ENCODE peak calls at places on chromosomes 16 and 17, in four cellular contexts. G, A, Y and F are unnamed samples.

GRCh38 chr17:60372790-60373483 is 19.0 kb downstream of the USP32 start:
- ATAC-seq in G (peak), A (no peak), Y (peak), F (no peak)

GRCh38 chr17:76905836-76906235 is 37.6 kb downstream of the MGAT5B start:
- ATAC-seq in Y (no peak), G (no peak), A (no peak), F (no peak)

GRCh38 chr16:56384074-56384721 is 41.1 kb downstream of the AMFR start:
- ATAC-seq in G (no peak), A (no peak), Y (no peak), F (no peak)

GRCh38 chr16:70481929-70482536 is 27.6 kb downstream of the FCSK start:
- ATAC-seq in Y (no peak), G (peak), A (no peak), F (no peak)

GRCh38 chr16:67774457-67774853 is 31.9 kb downstream of the RANBP10 start:
- ATAC-seq in Y (no peak), G (peak), A (peak), F (no peak)

GRCh38 chr17:69525920-69526841 is 111.7 kb downstream of the MAP2K6 start:
- ATAC-seq in Y (peak), A (no peak), G (peak), F (peak)

GRCh38 chr17:63178530-63178929 is 212.5 kb downstream of the TANC2 start:
- ATAC-seq in A (no peak), G (no peak), Y (no peak), F (no peak)

GRCh38 chr16:49261930-49262329 is 19.7 kb downstream of the CBLN1 start:
- ATAC-seq in A (peak), G (no peak), Y (no peak), F (no peak)

GRCh38 chr17:78120971-78121800 is 7.4 kb downstream of the TMC6 start:
- ATAC-seq in G (no peak), A (no peak), Y (peak), F (no peak)

GRCh38 chr16:88782454-88783390 is 2.3 kb downstream of the PIEZO1 start:
- ATAC-seq in G (no peak), Y (peak), A (no peak), F (no peak)

GRCh38 chr17:50661795-50662391 is 27.2 kb downstream of the ABCC3 start:
- ATAC-seq in G (peak), A (peak), Y (peak), F (peak)

GRCh38 chr16:70476272-70477020 is 22.1 kb downstream of the FCSK start:
- ATAC-seq in A (no peak), Y (peak), G (no peak), F (no peak)

GRCh38 chr17:75295220-75296158 is 6.3 kb upstream of the SLC25A19 start:
- ATAC-seq in Y (peak), A (peak), G (peak), F (no peak)

GRCh38 chr17:10048951-10049350 is 143.9 kb upstream of the RCVRN start:
- ATAC-seq in Y (no peak), A (no peak), G (no peak), F (peak)

GRCh38 chr17:65559802-65560627 is 1.4 kb downstream of the AXIN2 start:
- ATAC-seq in A (no peak), G (peak), Y (peak), F (no peak)

GRCh38 chr16:69453936-69454335 is 29.5 kb downstream of the CYB5B start:
- ATAC-seq in A (no peak), Y (no peak), G (no peak), F (no peak)

GRCh38 chr16:76784530-76784929 is 406.5 kb upstream of the MON1B start:
- ATAC-seq in Y (peak), G (no peak), A (no peak), F (no peak)

GRCh38 chr17:4204676-4205075 is 59.1 kb downstream of the ANKFY1 start:
- ATAC-seq in G (no peak), Y (no peak), A (no peak), F (peak)

GRCh38 chr17:31424944-31425582 is 33.6 kb downstream of the RAB11FIP4 start:
- ATAC-seq in Y (no peak), G (peak), A (no peak), F (no peak)

GRCh38 chr16:89727406-89728120 is 6.2 kb downstream of the ZNF276 start:
- ATAC-seq in G (no peak), Y (no peak), A (no peak), F (no peak)

GRCh38 chr16:29825145-29826044 is 5.1 kb downstream of the MVP start:
- ATAC-seq in A (no peak), G (peak), Y (peak), F (peak)

GRCh38 chr16:56190903-56191806 is at the start of gene GNAO1:
- ATAC-seq in Y (no peak), G (peak), A (no peak), F (peak)

GRCh38 chr17:74443516-74444296 is 11.8 kb downstream of the GPRC5C start:
- ATAC-seq in A (no peak), Y (no peak), G (no peak), F (peak)

GRCh38 chr17:74340470-74341023 is 14.5 kb downstream of the KIF19 start:
- ATAC-seq in A (no peak), G (peak), Y (peak), F (no peak)

GRCh38 chr16:1510941-1511351 is 17.8 kb downstream of the TELO2 start:
- ATAC-seq in G (peak), A (no peak), Y (no peak), F (no peak)

GRCh38 chr17:51439395-51440229 is 179.3 kb downstream of the UTP18 start:
- ATAC-seq in G (no peak), Y (no peak), A (no peak), F (peak)

GRCh38 chr16:50267651-50268050 is 1.3 kb downstream of the ADCY7 start:
- ATAC-seq in Y (no peak), G (no peak), A (no peak), F (no peak)

GRCh38 chr16:17305694-17306093 is 165.1 kb downstream of the XYLT1 start:
- ATAC-seq in A (no peak), G (no peak), Y (peak), F (no peak)

GRCh38 chr17:21358185-21358584 is 18.0 kb upstream of the KCNJ12 start:
- ATAC-seq in A (no peak), Y (no peak), G (no peak), F (no peak)

GRCh38 chr17:64240741-64241347 is 22.2 kb downstream of the TEX2 start:
- ATAC-seq in G (peak), Y (no peak), A (peak), F (peak)

DNA sequence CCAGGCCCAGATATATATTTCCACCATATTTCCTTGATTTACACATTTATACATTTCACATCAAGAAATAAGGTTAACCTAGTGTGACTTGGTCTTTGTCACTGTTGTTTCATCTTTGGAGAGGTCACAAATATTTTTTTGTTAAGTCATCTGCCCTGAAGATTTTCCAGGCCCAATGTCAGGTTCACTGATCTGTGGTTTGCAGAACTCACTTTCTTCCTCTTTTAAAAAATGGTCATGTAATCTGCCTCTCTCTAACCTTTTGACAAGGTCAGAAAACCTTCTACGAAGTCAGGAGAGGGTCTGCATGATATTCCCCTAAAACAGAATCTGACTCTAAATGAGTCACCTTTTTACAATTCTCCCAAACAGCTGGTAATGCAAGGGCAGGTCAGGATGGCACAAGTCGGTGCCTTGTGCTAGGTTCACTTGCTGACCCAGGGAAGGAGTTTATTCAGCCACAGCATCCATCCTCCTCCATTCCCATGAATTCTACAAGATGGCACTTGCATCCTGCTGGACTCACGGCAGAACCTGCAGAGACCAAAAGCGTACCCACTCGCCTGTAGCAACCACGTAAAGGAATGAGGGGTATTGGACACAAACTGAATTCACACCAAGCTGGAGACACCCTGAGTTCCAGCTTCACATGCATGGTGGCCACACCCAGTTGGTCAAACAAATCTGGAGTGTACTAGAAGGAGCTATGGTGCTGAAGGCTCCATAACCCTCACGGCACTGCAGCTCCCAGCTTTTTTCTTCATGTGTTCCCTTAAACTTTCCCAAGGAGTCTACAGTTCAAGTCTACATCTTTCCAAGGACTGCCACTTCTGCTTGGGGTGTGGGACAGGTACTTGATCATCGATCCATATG is 1.6 kb upstream of the KIAA0513 start:
- ATAC-seq in Y (no peak), G (no peak), A (peak), F (no peak)
- TF ChIP-seq EP300 in Y (no peak), G (no peak), A (no peak), F (no peak)

GRCh38 chr17:44952946-44953475 is 5.4 kb upstream of the KIF18B start:
- ATAC-seq in Y (peak), G (no peak), A (no peak), F (no peak)

GRCh38 chr17:44941712-44942331 is 5.8 kb downstream of the KIF18B start:
- ATAC-seq in A (no peak), G (peak), Y (peak), F (no peak)

GRCh38 chr17:44942456-44942855 is 5.1 kb downstream of the KIF18B start:
- ATAC-seq in A (no peak), Y (no peak), G (no peak), F (no peak)

GRCh38 chr17:44948315-44948795 is 782 bp upstream of the KIF18B start:
- ATAC-seq in A (no peak), G (no peak), Y (no peak), F (no peak)

GRCh38 chr17:44947461-44948314 is at the start of gene KIF18B:
- ATAC-seq in A (peak), G (peak), Y (peak), F (peak)
- TF ChIP-seq POLR2A in A (peak), G (peak), Y (peak), F (peak)

GRCh38 chr17:8588877-8589276 is 41.6 kb downstream of the MYH10 start:
- ATAC-seq in Y (no peak), G (no peak), A (no peak), F (no peak)
- TF ChIP-seq POLR2AphosphoS5 in Y (no peak), G (no peak), A (no peak), F (no peak)

GRCh38 chr17:30031214-30031869 is 85.3 kb upstream of the NSRP1 start:
- ATAC-seq in Y (peak), G (no peak), A (no peak), F (no peak)
- TF ChIP-seq EP300 in Y (no peak), G (no peak), A (no peak), F (no peak)